ENCODE peak calls at places on chromosomes 3 and 15, in nine cellular contexts. M is astrocyte of the spinal cord; D is stimulated activated CD4-positive, alpha-beta T cell treated with anti-CD3 and anti-CD28 coated beads, Interleukin-2, amount 100 ng/mL, for 48 hours; W is T-cell; X is GM23248; A is A549; N is sigmoid colon; H is fibroblast of the aortic adventitia; O is body of pancreas. I is an unnamed sample.

GRCh38 chr3:48966876-48967361 is 23.1 kb upstream of the P4HTM start:
- DNase-seq in O (no peak), D (peak), W (no peak), X (peak), A (no peak), M (no peak), H (no peak), N (no peak), I (no peak)

GRCh38 chr3:41137686-41138111 is 61.6 kb upstream of the CTNNB1 start:
- DNase-seq in A (no peak), M (no peak), W (no peak), N (no peak), O (no peak), D (no peak), X (no peak), H (no peak), I (no peak)

GRCh38 chr15:55289011-55289572 is 521 bp downstream of the RAB27A start:
- DNase-seq in X (peak), D (no peak), A (peak), O (peak), N (peak), M (peak), H (peak), W (no peak), I (peak)

GRCh38 chr3:53709856-53710674 is 136.2 kb downstream of the CHDH start:
- DNase-seq in O (peak), N (peak), H (peak), X (peak), M (peak), D (peak), W (peak), A (peak), I (peak)

GRCh38 chr15:40869686-40870085 is 4.3 kb downstream of the RHOV start:
- DNase-seq in X (no peak), H (no peak), W (no peak), M (no peak), O (no peak), A (no peak), N (no peak), D (no peak), I (no peak)

GRCh38 chr3:100209948-100210776 is 50.6 kb upstream of the TBC1D23 start:
- DNase-seq in X (peak), M (peak), A (no peak), W (no peak), D (no peak), H (peak), N (no peak), O (no peak), I (no peak)

GRCh38 chr3:45546636-45547201 is 47.8 kb upstream of the LIMD1 start:
- DNase-seq in X (no peak), M (no peak), D (peak), W (no peak), A (peak), N (no peak), O (peak), H (no peak), I (no peak)

GRCh38 chr15:79990997-79991334 is 20.0 kb upstream of the BCL2A1 start:
- DNase-seq in X (no peak), H (no peak), D (no peak), A (no peak), M (no peak), O (no peak), W (no peak), N (no peak), I (no peak)

GRCh38 chr3:29181872-29182271 is 99.0 kb upstream of the RBMS3 start:
- DNase-seq in H (no peak), O (no peak), M (no peak), D (no peak), X (no peak), A (no peak), W (no peak), N (no peak), I (no peak)

GRCh38 chr3:10926441-10926830 is 66.1 kb upstream of the SLC6A1 start:
- DNase-seq in X (no peak), D (no peak), N (no peak), H (no peak), M (no peak), W (no peak), O (no peak), A (no peak), I (no peak)

GRCh38 chr3:185595520-185595919 is 9.4 kb downstream of the SENP2 start:
- DNase-seq in X (no peak), A (no peak), N (no peak), D (no peak), W (no peak), M (no peak), H (no peak), O (no peak), I (no peak)

GRCh38 chr3:183912895-183913579 is 28.4 kb upstream of the PARL start:
- DNase-seq in X (no peak), M (no peak), N (no peak), D (no peak), W (no peak), H (peak), A (no peak), O (peak), I (no peak)

GRCh38 chr15:59918994-59919951 is 84.8 kb upstream of the FOXB1 start:
- DNase-seq in O (no peak), A (peak), X (peak), H (peak), M (peak), W (no peak), D (peak), N (no peak), I (no peak)

GRCh38 chr3:195184716-195185421 is 86.1 kb downstream of the XXYLT1 start:
- DNase-seq in H (no peak), D (no peak), X (no peak), W (no peak), O (no peak), N (peak), M (no peak), A (no peak), I (no peak)

GRCh38 chr15:97085806-97086205 is 755.3 kb downstream of the NR2F2 start:
- DNase-seq in H (no peak), N (no peak), X (no peak), M (no peak), O (no peak), D (no peak), A (no peak), W (no peak), I (no peak)

GRCh38 chr15:74584779-74585178 is 30.9 kb upstream of the CLK3 start:
- DNase-seq in D (no peak), W (no peak), X (no peak), M (no peak), N (no peak), A (no peak), H (no peak), O (no peak), I (peak)

GRCh38 chr3:157429703-157430102 is 6.9 kb upstream of the PTX3 start:
- DNase-seq in M (no peak), O (no peak), H (peak), A (no peak), W (no peak), D (no peak), N (no peak), X (peak), I (no peak)

GRCh38 chr3:64207289-64208086 is 17.8 kb downstream of the PRICKLE2 start:
- DNase-seq in W (no peak), N (no peak), H (peak), D (no peak), A (no peak), O (no peak), X (peak), M (no peak), I (peak)

GRCh38 chr15:63492541-63493077 is 11.8 kb upstream of the USP3 start:
- DNase-seq in D (no peak), N (no peak), W (no peak), M (peak), X (peak), A (no peak), H (no peak), O (no peak), I (no peak)

GRCh38 chr3:72380711-72381508 is 467.3 kb downstream of the SHQ1 start:
- DNase-seq in H (no peak), X (no peak), O (no peak), M (no peak), N (no peak), W (no peak), A (no peak), D (no peak), I (no peak)

GRCh38 chr3:106629215-106629832 is 747.9 kb upstream of the CCDC54 start:
- DNase-seq in H (peak), O (no peak), M (no peak), N (no peak), X (no peak), D (no peak), A (no peak), W (no peak), I (no peak)

GRCh38 chr15:76057332-76058000 is 2.3 kb upstream of the TMEM266 start:
- DNase-seq in N (no peak), A (peak), D (peak), H (peak), M (peak), X (peak), O (peak), W (no peak), I (peak)

I was measured in SK-N-DZ.